ENCODE peak calls at places on chromosomes 4 and X, in four cellular contexts. W is K562, M is H1, C is HCT116. Q is an unnamed sample.

GRCh38 chr4:128782076-128782715 is 27.3 kb upstream of the JADE1 start:
- DNase-seq in W (no peak), M (no peak), C (peak), Q (peak)

GRCh38 chrX:106286053-106286650 is 118.0 kb downstream of the PWWP3B start:
- DNase-seq in W (no peak), M (no peak), C (peak), Q (no peak)

GRCh38 chrX:15319075-15319474 is 3.6 kb upstream of the ASB11 start:
- DNase-seq in W (no peak), M (no peak), C (no peak), Q (no peak)

GRCh38 chr4:97366661-97367060 is 776.6 kb downstream of the STPG2 start:
- DNase-seq in W (no peak), M (no peak), C (no peak), Q (no peak)

GRCh38 chrX:101409043-101409442 is 1.0 kb downstream of the HNRNPH2 start:
- DNase-seq in W (no peak), M (no peak), C (no peak), Q (no peak)

GRCh38 chrX:149950681-149951080 is 12.4 kb upstream of the EOLA2 start:
- DNase-seq in W (peak), M (no peak), C (peak), Q (peak)

GRCh38 chrX:97828454-97828853 is 944.7 kb downstream of the RPA4 start:
- DNase-seq in W (no peak), M (no peak), C (no peak), Q (no peak)

GRCh38 chrX:48945517-48946348 is 11.7 kb downstream of the OTUD5 start:
- DNase-seq in W (peak), M (peak), C (peak), Q (peak)

GRCh38 chrX:1874416-1874815 is 259.6 kb downstream of the ASMT start:
- DNase-seq in W (no peak), M (no peak), C (no peak), Q (no peak)

GRCh38 chr4:105708376-105709080 is at the start of the genes GSTCD and INTS12:
- DNase-seq in W (peak), M (peak), C (peak), Q (peak)

GRCh38 chr4:79281577-79282359 is 44.1 kb downstream of the NAA11 start:
- DNase-seq in W (no peak), M (no peak), C (no peak), Q (no peak)

GRCh38 chrX:74420194-74421035 is 878 bp upstream of the SLC16A2 start:
- DNase-seq in W (no peak), M (peak), C (no peak), Q (peak)

GRCh38 chr4:42446823-42447222 is 49.5 kb downstream of the SHISA3 start:
- DNase-seq in W (no peak), M (no peak), C (no peak), Q (no peak)

GRCh38 chr4:113474017-113474416 is 287.5 kb downstream of the CAMK2D start:
- DNase-seq in W (no peak), M (no peak), C (peak), Q (no peak)

GRCh38 chr4:163920426-163920825 is 425.9 kb downstream of the TMA16 start:
- DNase-seq in W (no peak), M (no peak), C (no peak), Q (no peak)

GRCh38 chr4:138611017-138611416 is 368.9 kb upstream of the SLC7A11 start:
- DNase-seq in W (no peak), M (no peak), C (no peak), Q (no peak)

GRCh38 chr4:138612428-138612827 is 370.3 kb upstream of the SLC7A11 start:
- DNase-seq in W (no peak), M (no peak), C (no peak), Q (no peak)

GRCh38 chr4:138614462-138615142 is 372.5 kb upstream of the SLC7A11 start:
- DNase-seq in W (no peak), M (no peak), C (no peak), Q (no peak)

GRCh38 chr4:138609943-138610350 is 367.8 kb upstream of the SLC7A11 start:
- DNase-seq in W (no peak), M (no peak), C (no peak), Q (no peak)

GRCh38 chr4:138611721-138612120 is 369.6 kb upstream of the SLC7A11 start:
- DNase-seq in W (no peak), M (no peak), C (no peak), Q (no peak)
- TF ChIP-seq JUND in W (no peak), M (no peak), C (no peak), Q (no peak)

GRCh38 chr4:75654905-75655304 is 18.3 kb downstream of the G3BP2 start:
- DNase-seq in W (no peak), M (no peak), C (no peak), Q (no peak)

GRCh38 chr4:75659512-75660031 is 13.6 kb downstream of the G3BP2 start:
- DNase-seq in W (no peak), M (no peak), C (no peak), Q (no peak)

GRCh38 chr4:75658881-75659280 is 14.3 kb downstream of the G3BP2 start:
- DNase-seq in W (no peak), M (no peak), C (no peak), Q (no peak)

GRCh38 chr4:75655562-75655961 is 17.6 kb downstream of the G3BP2 start:
- DNase-seq in W (no peak), M (no peak), C (no peak), Q (no peak)

DNA sequence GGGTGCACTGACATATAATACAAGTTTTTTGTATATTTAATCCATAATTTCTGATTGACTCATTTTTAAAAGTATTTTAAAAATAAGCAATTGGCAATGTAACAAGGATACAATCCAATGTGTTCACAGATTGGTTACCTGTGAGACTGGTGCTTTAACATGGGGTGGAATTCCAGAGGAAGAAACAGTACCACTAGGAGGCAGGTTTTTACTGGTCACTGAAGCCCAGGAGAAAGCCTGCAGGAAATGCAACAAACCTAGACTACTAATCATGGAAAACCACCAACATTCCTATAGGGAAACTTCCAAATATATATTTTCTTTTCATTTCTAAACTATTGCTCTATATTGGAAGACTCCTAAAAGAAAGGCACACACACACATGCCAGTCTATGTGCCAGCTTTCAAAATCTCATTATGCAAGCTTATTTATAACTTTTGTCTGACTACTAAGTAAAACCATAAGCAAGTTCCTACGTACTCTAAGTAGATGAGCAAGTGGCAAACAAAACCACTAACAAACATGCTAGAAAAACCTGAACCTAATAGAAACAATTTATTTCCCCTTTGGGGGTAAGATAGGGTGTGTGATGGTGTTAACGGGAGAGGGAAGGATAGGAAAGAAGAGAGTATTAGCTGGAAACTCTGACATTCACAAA is 19.2 kb downstream of the G3BP2 start:
- DNase-seq in W (no peak), M (no peak), C (no peak), Q (no peak)
- TF ChIP-seq JUND in W (no peak), M (no peak), C (no peak), Q (no peak)

GRCh38 chr4:52037730-52038108 is 380 bp downstream of the SGCB start:
- DNase-seq in W (no peak), M (peak), C (no peak), Q (no peak)

GRCh38 chr4:52035190-52035589 is 2.9 kb downstream of the SGCB start:
- DNase-seq in W (no peak), M (no peak), C (no peak), Q (no peak)

GRCh38 chr4:52036875-52037274 is 1.2 kb downstream of the SGCB start:
- DNase-seq in W (no peak), M (no peak), C (no peak), Q (no peak)

GRCh38 chr4:52038109-52038912 is at the start of gene SGCB:
- DNase-seq in W (peak), M (peak), C (no peak), Q (peak)
- TF ChIP-seq JUND in W (no peak), M (no peak), C (no peak), Q (no peak)

GRCh38 chr4:115272585-115272984 is 159.2 kb upstream of the NDST4 start:
- DNase-seq in W (no peak), M (no peak), C (no peak), Q (no peak)

GRCh38 chr4:115272185-115272584 is 158.8 kb upstream of the NDST4 start:
- DNase-seq in W (no peak), M (no peak), C (no peak), Q (no peak)

GRCh38 chr4:115275615-115276014 is 162.2 kb upstream of the NDST4 start:
- DNase-seq in W (no peak), M (no peak), C (no peak), Q (no peak)

GRCh38 chr4:115278830-115279229 is 165.4 kb upstream of the NDST4 start:
- DNase-seq in W (no peak), M (no peak), C (no peak), Q (no peak)

DNA sequence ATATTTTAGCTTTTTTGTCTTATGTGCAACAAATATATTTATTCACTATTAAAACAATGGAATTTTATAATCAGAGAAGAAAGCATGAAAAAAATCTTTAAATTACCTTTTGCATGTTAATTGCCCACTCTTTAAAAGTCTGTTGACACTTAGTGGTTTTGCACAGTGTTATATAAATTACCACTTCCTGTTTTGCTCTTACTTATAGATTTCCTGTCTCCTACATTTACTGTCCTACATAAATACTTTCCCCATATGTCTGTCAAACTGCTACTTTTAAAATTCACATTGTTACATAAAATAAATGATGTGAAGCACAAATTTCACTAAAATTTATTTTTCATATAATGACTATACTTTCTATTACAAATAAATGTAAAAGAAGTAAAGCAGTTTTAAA is 161.1 kb upstream of the NDST4 start:
- DNase-seq in W (no peak), M (no peak), C (no peak), Q (no peak)
- TF ChIP-seq JUND in W (no peak), M (no peak), C (no peak), Q (no peak)

GRCh38 chrX:17525762-17526555 is 151.0 kb downstream of the NHS start:
- DNase-seq in W (no peak), M (no peak), C (no peak), Q (no peak)
- TF ChIP-seq JUND in W (no peak), M (no peak), C (no peak), Q (no peak)

GRCh38 chrX:146424422-146424821 is 385.1 kb upstream of the CXorf51B start:
- DNase-seq in W (no peak), M (no peak), C (no peak), Q (no peak)
- TF ChIP-seq JUND in W (no peak), M (no peak), C (no peak), Q (no peak)

DNA sequence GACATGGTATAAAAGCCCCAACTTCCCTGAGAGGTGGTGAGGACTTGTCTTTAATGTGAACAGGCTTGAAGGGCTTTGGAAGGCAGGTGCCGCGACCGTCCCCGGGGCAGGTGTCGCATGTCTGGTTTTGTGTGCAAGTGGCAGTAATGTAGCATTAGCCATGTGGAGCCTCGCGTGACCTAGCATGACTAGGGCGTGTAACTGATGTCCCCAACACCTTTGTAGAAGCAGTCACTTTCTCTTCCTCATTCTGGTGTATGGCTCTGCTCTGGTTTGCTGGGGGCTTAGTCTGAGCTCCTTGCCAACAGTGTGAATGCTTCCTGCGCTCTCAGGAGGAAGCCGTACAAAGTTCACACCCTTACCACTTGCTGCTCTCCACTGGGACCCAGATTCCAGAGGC is 145.7 kb downstream of the AMMECR1 start:
- DNase-seq in W (no peak), M (no peak), C (no peak), Q (no peak)
- TF ChIP-seq JUND in W (no peak), M (no peak), C (no peak), Q (no peak)

DNA sequence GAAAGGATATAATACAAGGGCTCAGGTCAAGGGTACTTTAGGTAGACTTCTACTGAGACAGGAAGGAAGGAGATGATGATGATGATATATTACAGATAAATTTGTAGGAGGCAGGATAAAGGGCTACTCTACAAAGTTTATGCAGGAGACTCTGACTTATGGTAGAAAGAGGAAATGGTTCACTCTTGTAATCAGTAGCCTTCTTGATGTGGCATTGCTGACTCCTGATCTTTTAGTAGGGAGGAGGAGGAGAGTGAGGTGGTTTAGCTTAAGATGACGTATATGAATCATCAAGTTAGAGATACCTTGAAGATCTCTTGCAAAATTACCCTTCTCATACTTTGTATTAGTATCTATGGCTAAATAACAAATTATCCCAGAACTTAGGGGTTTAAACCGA is 4.7 kb downstream of the BLTP1 start:
- DNase-seq in W (no peak), M (no peak), C (no peak), Q (no peak)
- TF ChIP-seq JUND in W (no peak), M (no peak), C (no peak), Q (no peak)

DNA sequence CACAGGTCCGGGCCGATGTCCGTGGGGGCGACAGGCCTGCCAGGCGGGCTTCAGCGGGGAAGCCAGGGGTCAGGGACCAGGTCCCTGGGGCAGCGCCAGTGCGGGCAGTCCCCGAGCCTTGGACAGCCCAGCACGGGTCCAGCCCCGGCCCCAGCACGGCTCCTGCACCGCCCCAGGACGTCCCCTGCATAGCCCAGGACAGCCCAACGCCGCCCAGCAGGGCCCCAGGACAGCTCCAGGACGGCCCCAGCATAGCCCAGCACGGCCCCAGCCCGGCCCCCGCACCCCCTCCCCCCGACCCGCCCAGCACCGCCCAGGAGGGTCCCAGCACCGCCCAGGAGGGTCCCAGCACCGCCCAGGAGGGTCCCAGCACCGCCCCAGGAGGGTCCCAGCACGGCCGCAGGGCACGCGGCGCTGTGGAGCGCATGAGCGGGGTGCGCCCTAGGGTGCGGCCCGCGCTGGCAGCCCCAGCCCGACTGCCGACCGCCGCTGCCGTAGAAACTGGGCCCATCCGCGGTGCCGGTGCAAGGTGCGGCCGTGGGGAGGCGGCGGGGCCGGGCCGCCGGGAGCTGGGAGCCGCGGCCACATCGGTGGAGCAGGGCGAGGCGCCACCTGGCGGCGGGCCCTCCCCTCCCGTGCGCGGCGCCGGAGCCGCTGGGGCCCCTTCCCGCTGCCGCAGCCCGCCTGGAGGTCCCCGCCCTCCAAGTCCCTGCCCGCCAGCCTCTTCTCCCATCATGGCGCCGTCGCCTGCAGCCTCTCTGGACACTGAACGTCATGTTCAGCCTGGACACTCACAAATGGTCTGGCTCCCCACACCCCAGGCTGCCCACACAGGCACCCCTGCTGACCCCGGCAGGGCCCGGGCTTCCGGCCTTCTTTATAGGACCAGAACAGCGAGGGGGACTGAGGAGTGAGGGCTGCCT is 106.8 kb upstream of the NKX1-1 start:
- DNase-seq in W (peak), M (peak), C (peak), Q (no peak)
- TF ChIP-seq JUND in W (no peak), M (no peak), C (no peak), Q (no peak)

GRCh38 chr4:22498866-22499265 is 17.0 kb downstream of the ADGRA3 start:
- DNase-seq in W (no peak), M (no peak), C (no peak), Q (no peak)

GRCh38 chr4:22502895-22503814 is 12.7 kb downstream of the ADGRA3 start:
- DNase-seq in W (no peak), M (no peak), C (no peak), Q (no peak)

GRCh38 chr4:22501715-22502095 is 14.2 kb downstream of the ADGRA3 start:
- DNase-seq in W (no peak), M (no peak), C (no peak), Q (no peak)

GRCh38 chr4:22500128-22500611 is 15.7 kb downstream of the ADGRA3 start:
- DNase-seq in W (no peak), M (no peak), C (no peak), Q (no peak)

DNA sequence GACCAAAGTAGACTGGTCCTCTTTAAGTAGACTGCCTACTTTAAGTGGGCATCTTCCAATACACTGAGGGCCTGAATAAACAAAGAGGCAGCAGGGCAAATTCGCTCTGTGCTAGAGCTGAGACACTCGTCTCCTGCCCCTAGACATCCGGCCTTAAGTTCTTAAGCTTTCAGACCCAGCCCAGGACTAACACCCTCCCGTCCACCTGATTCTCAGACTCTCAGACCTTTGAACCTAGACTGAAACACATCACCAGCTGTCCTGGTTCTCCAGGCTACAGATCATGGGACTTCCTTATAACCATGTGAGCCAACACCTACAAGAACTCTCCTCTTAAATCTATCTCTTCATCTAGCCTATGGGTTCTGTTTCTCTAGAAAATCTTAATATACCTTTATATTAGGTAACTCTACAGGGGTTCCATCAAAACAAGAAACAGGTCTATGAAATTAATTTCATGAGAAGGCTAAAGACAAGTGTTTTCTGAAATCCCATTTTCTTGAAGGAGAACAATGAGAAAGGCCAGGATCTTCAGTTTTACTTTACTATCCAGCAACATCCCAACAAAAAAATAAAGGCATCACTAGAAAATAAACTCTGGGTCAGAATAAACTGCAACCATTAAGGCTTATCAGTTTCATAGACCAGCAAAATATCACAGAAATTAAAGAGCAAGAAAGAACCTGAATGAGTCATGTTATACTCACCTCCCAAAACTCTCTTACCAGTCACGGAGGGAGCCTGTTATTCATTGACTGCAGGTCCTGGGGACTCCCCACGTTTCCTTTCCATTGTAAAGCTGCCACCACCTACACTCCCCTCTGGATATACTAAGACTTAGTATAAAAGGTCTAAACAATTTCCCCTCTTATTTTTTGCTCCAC is 14.8 kb downstream of the ADGRA3 start:
- DNase-seq in W (no peak), M (no peak), C (peak), Q (no peak)
- TF ChIP-seq JUND in W (no peak), M (no peak), C (peak), Q (no peak)